ENCODE peak calls at places on chromosome 1, in five cellular contexts. L, Q, R, Y and E are unnamed samples.

GRCh38 chr1:201760516-201760915 is 68.4 kb upstream of the IPO9 start:
- DNase-seq in Q (no peak), Y (no peak), R (no peak), L (peak; percentile 54), E (no peak)

GRCh38 chr1:107750364-107750959 is 214.5 kb downstream of the VAV3 start:
- DNase-seq in R (no peak), Y (peak; percentile 25), Q (peak; percentile 49), L (peak; percentile 59), E (peak; percentile 58)

GRCh38 chr1:19893687-19894086 is 11.5 kb downstream of the OTUD3 start:
- DNase-seq in Q (no peak), L (no peak), Y (no peak), R (no peak), E (no peak)

GRCh38 chr1:201016211-201016651 is 7.3 kb downstream of the KIF21B start:
- DNase-seq in L (peak; percentile 40), R (no peak), Q (no peak), Y (no peak), E (no peak)

GRCh38 chr1:219114014-219114413 is 59.7 kb upstream of the LYPLAL1 start:
- DNase-seq in Q (no peak), Y (no peak), R (no peak), L (no peak), E (no peak)

GRCh38 chr1:48687271-48688045 is 89.2 kb downstream of the BEND5 start:
- DNase-seq in Y (no peak), R (no peak), Q (no peak), L (no peak), E (no peak)

GRCh38 chr1:147892216-147892615 is 10.4 kb upstream of the GJA8 start:
- DNase-seq in Y (no peak), Q (peak; percentile 8), R (no peak), L (no peak), E (no peak)

GRCh38 chr1:223771814-223772770 is 59.8 kb downstream of the CAPN2 start:
- DNase-seq in Y (no peak), R (no peak), Q (no peak), L (peak; percentile 91), E (peak; percentile 90)

GRCh38 chr1:161390559-161390858 is 22.8 kb upstream of the CFAP126 start:
- DNase-seq in L (no peak), R (no peak), Q (no peak), Y (no peak), E (no peak)

GRCh38 chr1:25643962-25644361 is 27.4 kb downstream of the MAN1C1 start:
- DNase-seq in Y (no peak), L (no peak), R (no peak), Q (no peak), E (no peak)

GRCh38 chr1:15963363-15963967 is 12.4 kb downstream of the ZBTB17 start:
- DNase-seq in R (no peak), L (no peak), Q (no peak), Y (no peak), E (no peak)

GRCh38 chr1:159076753-159077656 is at the start of gene AIM2:
- DNase-seq in Q (peak; percentile 98), Y (no peak), R (peak; percentile 78), L (no peak), E (peak; percentile 37)